ENCODE peak calls at places on chromosomes 1 and 21, in four cellular contexts. K is NCI-H774; L is GM12891; E is stimulated activated effector memory CD8-positive, alpha-beta T cell treated with anti-CD3 and anti-CD28 coated beads, Interleukin-12 subunit alpha, Interleukin-12 subunit beta, amount 100 ng/mL, for 72 hours. Q is an unnamed sample.

GRCh38 chr1:112818990-112819689 is 104.0 kb upstream of the PPM1J start:
- DNase-seq in E (no peak), L (no peak), K (no peak), Q (no peak)

GRCh38 chr1:207825719-207826556 is 74.1 kb downstream of the CD46 start:
- DNase-seq in K (no peak), E (peak), L (peak), Q (peak)

GRCh38 chr1:35115459-35116383 is 36.5 kb downstream of the ZMYM1 start:
- DNase-seq in L (no peak), K (no peak), E (no peak), Q (no peak)

GRCh38 chr1:213519098-213519497 is 468.1 kb downstream of the RPS6KC1 start:
- DNase-seq in L (no peak), K (peak), E (no peak), Q (no peak)

GRCh38 chr21:37921091-37921490 is 4.8 kb upstream of the KCNJ6 start:
- DNase-seq in L (no peak), E (no peak), K (no peak), Q (no peak)

GRCh38 chr1:24803220-24803619 is 58.0 kb downstream of the CLIC4 start:
- DNase-seq in L (no peak), K (no peak), E (no peak), Q (no peak)

GRCh38 chr1:180143359-180143758 is 11.3 kb upstream of the QSOX1 start:
- DNase-seq in K (no peak), E (no peak), L (no peak), Q (no peak)

GRCh38 chr1:157390646-157391045 is 161.7 kb downstream of the FCRL5 start:
- DNase-seq in E (no peak), K (no peak), L (no peak), Q (no peak)